ENCODE peak calls at places on chromosome 2, in nine cellular contexts. J is NCI-H1092 treated with DMSO at 0.1 percent for 48 hours; A is breast epithelium; R is NCI-H510A treated with DMSO at 0.1 percent for 48 hours; W is stimulated activated CD4-positive, alpha-beta T cell treated with anti-CD3 and anti-CD28 coated beads, TNF-alpha, amount 100 ng/mL, for 1 hour; N is LHCN-M2; K is G401; Q is NCI-H1417 treated with DMSO at 0.1 percent for 48 hours; M is NCI-H774. O is an unnamed sample.

GRCh38 chr2:35510641-35511040 is 844.9 kb upstream of the CRIM1 start:
- DNase-seq in W (no peak), Q (no peak), M (no peak), A (no peak), K (no peak), R (no peak), N (no peak), J (no peak), O (no peak)

GRCh38 chr2:119491776-119492525 is 32.3 kb downstream of the SCTR start:
- DNase-seq in A (no peak), R (peak; percentile 18), Q (no peak), M (no peak), W (no peak), N (peak; percentile 64), J (no peak), K (no peak), O (peak; percentile 59)

GRCh38 chr2:100791294-100791935 is 28.5 kb upstream of the NPAS2 start:
- DNase-seq in K (no peak), M (no peak), A (no peak), N (no peak), R (no peak), W (no peak), Q (no peak), J (no peak), O (no peak)

GRCh38 chr2:231720971-231721640 is 12.8 kb downstream of the PTMA start:
- DNase-seq in M (no peak), A (no peak), Q (no peak), R (no peak), J (no peak), N (no peak), W (no peak), K (no peak), O (no peak)

GRCh38 chr2:218865999-218866398 is 6.4 kb downstream of the WNT6 start:
- DNase-seq in W (no peak), A (no peak), K (no peak), J (no peak), M (no peak), Q (no peak), R (no peak), N (no peak), O (no peak)

GRCh38 chr2:197042613-197043248 is 116.2 kb upstream of the PGAP1 start:
- DNase-seq in J (no peak), N (no peak), W (no peak), K (no peak), R (no peak), Q (no peak), A (no peak), M (peak; percentile 68), O (no peak)

GRCh38 chr2:127000937-127001336 is 102.2 kb downstream of the TEX51 start:
- DNase-seq in Q (no peak), R (no peak), A (no peak), N (no peak), M (peak; percentile 47), J (no peak), W (no peak), K (no peak), O (no peak)

GRCh38 chr2:199747427-199747826 is 103.6 kb downstream of the FTCDNL1 start:
- DNase-seq in J (peak; percentile 11), Q (no peak), A (no peak), M (no peak), R (no peak), N (no peak), K (no peak), W (no peak), O (no peak)

GRCh38 chr2:54909006-54909405 is 141.2 kb downstream of the RTN4 start:
- DNase-seq in K (no peak), Q (no peak), J (no peak), M (no peak), A (no peak), W (no peak), N (no peak), R (no peak), O (no peak)

GRCh38 chr2:230721712-230722111 is 9.1 kb downstream of the CAB39 start:
- DNase-seq in J (no peak), K (no peak), A (no peak), N (no peak), Q (no peak), M (no peak), R (no peak), W (no peak), O (no peak)

GRCh38 chr2:210199186-210199765 is 26.0 kb downstream of the ACADL start:
- DNase-seq in Q (no peak), K (peak; percentile 34), M (no peak), J (peak; percentile 9), W (no peak), A (no peak), R (peak; percentile 62), N (peak; percentile 40), O (peak; percentile 49)

GRCh38 chr2:133975135-133975534 is 278.7 kb upstream of the MGAT5 start:
- DNase-seq in R (no peak), W (no peak), K (no peak), Q (no peak), M (no peak), A (no peak), J (no peak), N (no peak), O (no peak)

GRCh38 chr2:214117054-214117453 is 293.8 kb upstream of the VWC2L start:
- DNase-seq in K (no peak), M (no peak), Q (no peak), N (no peak), R (no peak), A (no peak), J (no peak), W (no peak), O (no peak)

GRCh38 chr2:226798422-226799210 is 1.0 kb downstream of the IRS1 start:
- DNase-seq in W (no peak), R (peak; percentile 50), A (peak; percentile 59), K (peak; percentile 80), M (no peak), N (peak; percentile 80), Q (no peak), J (no peak), O (peak; percentile 86)

GRCh38 chr2:144147356-144147755 is 372.6 kb downstream of the ZEB2 start:
- DNase-seq in N (no peak), M (no peak), R (no peak), A (no peak), W (no peak), K (no peak), J (no peak), Q (no peak), O (no peak)

GRCh38 chr2:177148477-177149154 is 64.0 kb upstream of the HNRNPA3 start:
- DNase-seq in N (peak; percentile 69), M (peak; percentile 69), R (peak; percentile 91), W (peak; percentile 54), J (peak; percentile 71), Q (peak; percentile 12), K (peak; percentile 81), A (peak; percentile 75), O (peak; percentile 79)

GRCh38 chr2:107001964-107002696 is 116.2 kb upstream of the ST6GAL2 start:
- DNase-seq in W (no peak), Q (no peak), M (no peak), J (no peak), A (no peak), R (no peak), N (no peak), K (no peak), O (no peak)

GRCh38 chr2:235868224-235868623 is 300.0 kb downstream of the GBX2 start:
- DNase-seq in K (no peak), W (no peak), N (no peak), R (no peak), Q (no peak), A (no peak), M (no peak), J (no peak), O (no peak)

GRCh38 chr2:72539145-72539552 is 286.7 kb downstream of the EXOC6B start:
- DNase-seq in Q (no peak), W (no peak), N (peak; percentile 72), M (no peak), A (no peak), K (no peak), J (no peak), R (no peak), O (peak; percentile 11)

GRCh38 chr2:33765122-33765521 is 166.0 kb upstream of the FAM98A start:
- DNase-seq in A (no peak), R (no peak), Q (no peak), N (no peak), W (no peak), M (peak; percentile 19), J (no peak), K (no peak), O (no peak)